ENCODE peak calls at places on chromosomes 13 and 19, in ten cellular contexts. B, D, S, U, O, X, P, R, J and Y are unnamed samples. For H3K27me3 and H3K4me1, the result is how much of the 10 kb centered on the place peaks cover.

GRCh38 chr19:34482380-34483250 is 1.1 kb downstream of the WTIP start:
- DNase-seq in B (no peak), D (peak), S (no peak), U (no peak), O (peak), X (no peak), P (no peak), R (no peak), J (no peak), Y (no peak)

GRCh38 chr19:7326105-7326877 is 22.4 kb upstream of the ARHGEF18 start:
- DNase-seq in B (no peak), D (no peak), S (peak), U (no peak), O (peak), X (no peak), P (peak), R (no peak), J (peak), Y (no peak)

GRCh38 chr19:38862321-38863059 is 12.7 kb upstream of the HNRNPL start:
- DNase-seq in B (no peak), D (no peak), S (peak), U (no peak), O (peak), X (no peak), P (no peak), R (no peak), J (no peak), Y (no peak)

GRCh38 chr13:105630411-105630810 is 905.1 kb downstream of the EFNB2 start:
- DNase-seq in B (no peak), D (no peak), S (no peak), U (no peak), O (no peak), X (no peak), P (no peak), R (no peak), J (no peak), Y (no peak)

GRCh38 chr19:51259348-51260245 is 8.7 kb downstream of the SIGLECL1 start:
- DNase-seq in B (no peak), D (no peak), S (no peak), U (no peak), O (peak), X (no peak), P (no peak), R (no peak), J (no peak), Y (peak)

GRCh38 chr13:113121928-113122420 is 625 bp upstream of the F10 start:
- DNase-seq in B (no peak), D (peak), S (no peak), U (peak), O (no peak), X (peak), P (no peak), R (no peak), J (no peak), Y (no peak)

GRCh38 chr19:3338541-3339181 is 27.7 kb upstream of the NFIC start:
- DNase-seq in B (peak), D (peak), S (peak), U (peak), O (peak), X (peak), P (peak), R (no peak), J (no peak), Y (peak)

GRCh38 chr19:47100290-47100689 is 13.3 kb downstream of the ZC3H4 start:
- DNase-seq in B (no peak), D (no peak), S (no peak), U (no peak), O (no peak), X (no peak), P (no peak), R (no peak), J (no peak), Y (no peak)

GRCh38 chr19:7907122-7907521 is 3.4 kb downstream of the MAP2K7 start:
- DNase-seq in B (no peak), D (peak), S (no peak), U (no peak), O (no peak), X (no peak), P (no peak), R (no peak), J (no peak), Y (no peak)

GRCh38 chr19:57244513-57244912 is 4.1 kb downstream of the ZNF805 start:
- DNase-seq in B (no peak), D (no peak), S (no peak), U (no peak), O (no peak), X (no peak), P (no peak), R (no peak), J (no peak), Y (no peak)

GRCh38 chr19:57241181-57241580 is 749 bp downstream of the ZNF805 start:
- DNase-seq in B (no peak), D (no peak), S (no peak), U (no peak), O (no peak), X (no peak), P (no peak), R (no peak), J (peak), Y (no peak)

GRCh38 chr19:57242821-57243220 is 2.4 kb downstream of the ZNF805 start:
- DNase-seq in B (no peak), D (no peak), S (no peak), U (no peak), O (no peak), X (no peak), P (no peak), R (peak), J (no peak), Y (no peak)

GRCh38 chr19:57239982-57240310 is 486 bp upstream of the ZNF805 start:
- DNase-seq in B (no peak), D (no peak), S (no peak), U (no peak), O (no peak), X (no peak), P (peak), R (no peak), J (peak), Y (no peak)

DNA sequence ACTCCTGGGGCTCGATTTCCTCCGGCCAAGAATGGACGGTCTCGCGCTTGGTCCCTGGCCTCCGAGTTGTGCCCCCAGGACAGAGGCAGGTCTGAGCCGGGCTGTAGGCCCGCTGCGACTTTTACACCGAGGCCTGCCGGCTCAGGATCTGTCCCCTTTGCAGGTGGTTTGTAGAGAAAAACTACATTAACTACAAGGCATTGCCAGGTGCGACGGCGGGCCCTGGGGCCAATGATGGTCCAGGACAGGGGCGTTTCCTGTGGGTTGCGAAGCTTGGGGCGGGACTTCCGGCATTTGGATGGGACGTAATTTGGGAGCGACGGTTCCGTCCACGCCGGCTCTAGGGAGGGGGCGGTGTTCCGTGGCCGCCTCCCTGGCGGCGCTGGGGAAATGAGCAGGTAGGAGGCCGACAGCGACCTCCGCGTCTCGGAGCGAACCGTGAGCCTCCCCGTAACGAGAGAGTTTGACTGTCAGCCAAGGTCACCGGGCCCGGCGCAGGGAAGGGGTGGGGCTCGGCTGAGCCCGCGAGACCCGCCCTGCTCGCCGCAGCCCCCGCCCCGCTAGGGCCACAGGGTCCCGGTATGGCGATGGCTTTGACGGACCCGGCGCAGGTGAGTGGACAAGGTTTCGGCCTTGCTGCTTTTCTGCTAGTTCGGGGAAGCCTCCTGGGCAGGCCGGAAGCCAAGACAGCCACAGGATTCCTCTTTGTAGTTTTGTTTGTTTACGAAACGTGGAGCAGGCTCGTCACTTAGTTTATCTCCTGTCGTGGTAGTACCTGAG is at the start of gene ZNF805:
- DNase-seq in B (peak), D (peak), S (peak), U (peak), O (peak), X (peak), P (peak), R (peak), J (peak), Y (peak)
- H3K27me3 ChIP-seq in B (under half), D (under half), S (under half), U (under half), O (under half), X (under half), P (under half), R (under half), J (under half), Y (under half)

GRCh38 chr19:17370026-17370587 is 7.0 kb downstream of the PLVAP start:
- DNase-seq in B (no peak), D (no peak), S (no peak), U (no peak), O (no peak), X (no peak), P (no peak), R (no peak), J (peak), Y (no peak)
- H3K4me3 ChIP-seq in B (no peak), D (no peak), S (no peak), U (no peak), O (no peak), X (no peak), P (no peak), R (no peak), J (no peak), Y (no peak)

GRCh38 chr19:15296353-15296752 is 36.0 kb downstream of the BRD4 start:
- DNase-seq in B (no peak), D (no peak), S (peak), U (no peak), O (no peak), X (no peak), P (peak), R (no peak), J (no peak), Y (no peak)

GRCh38 chr19:15296841-15297415 is 35.4 kb downstream of the BRD4 start:
- DNase-seq in B (no peak), D (no peak), S (no peak), U (no peak), O (no peak), X (no peak), P (peak), R (no peak), J (no peak), Y (peak)

GRCh38 chr19:15293751-15294505 is 38.4 kb downstream of the BRD4 start:
- DNase-seq in B (no peak), D (no peak), S (no peak), U (no peak), O (no peak), X (no peak), P (no peak), R (no peak), J (peak), Y (no peak)

GRCh38 chr19:15292847-15293582 is 39.3 kb downstream of the BRD4 start:
- DNase-seq in B (no peak), D (no peak), S (no peak), U (no peak), O (peak), X (no peak), P (no peak), R (no peak), J (peak), Y (no peak)

GRCh38 chr19:15294591-15294990 is 37.7 kb downstream of the BRD4 start:
- DNase-seq in B (no peak), D (no peak), S (no peak), U (no peak), O (no peak), X (peak), P (no peak), R (no peak), J (no peak), Y (no peak)
- H3K4me1 ChIP-seq in B (half or more), D (half or more), S (half or more), U (under half), O (half or more), X (half or more), P (half or more), R (half or more), J (under half), Y (half or more)

GRCh38 chr19:1769645-1769985 is 16.3 kb downstream of the ONECUT3 start:
- DNase-seq in B (no peak), D (no peak), S (no peak), U (peak), O (no peak), X (no peak), P (no peak), R (no peak), J (no peak), Y (no peak)
- H3K27me3 ChIP-seq in B (under half), D (half or more), S (half or more), U (under half), O (under half), X (under half), P (half or more), R (under half), J (half or more), Y (half or more)

GRCh38 chr19:57815247-57816075 is 748 bp upstream of the ZNF552 start:
- DNase-seq in B (no peak), D (no peak), S (no peak), U (no peak), O (peak), X (no peak), P (no peak), R (no peak), J (no peak), Y (no peak)
- H3K4me3 ChIP-seq in B (peak), D (peak), S (peak), U (no peak), O (no peak), X (peak), P (peak), R (peak), J (peak), Y (no peak)

DNA sequence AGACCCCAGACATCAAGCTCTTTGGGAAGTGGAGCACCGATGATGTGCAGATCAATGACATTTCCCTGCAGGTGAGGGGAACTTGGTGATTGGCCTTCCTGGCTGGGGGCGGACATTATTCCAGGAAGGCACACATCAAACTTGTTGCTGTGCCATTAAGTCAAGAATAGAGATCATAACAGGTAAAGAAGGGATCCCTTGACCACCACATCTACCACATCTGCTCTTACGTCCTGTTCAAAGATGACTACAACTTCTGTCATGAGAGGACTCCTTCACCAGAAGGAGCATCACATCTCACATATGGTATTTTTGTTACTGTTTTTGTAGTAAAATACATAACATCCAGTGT is 1.1 kb downstream of the RPS5 start:
- DNase-seq in B (no peak), D (no peak), S (no peak), U (no peak), O (no peak), X (no peak), P (no peak), R (no peak), J (no peak), Y (no peak)
- H3K4me1 ChIP-seq in B (under half), D (half or more), S (under half), U (under half), O (half or more), X (under half), P (under half), R (under half), J (under half), Y (under half)

DNA sequence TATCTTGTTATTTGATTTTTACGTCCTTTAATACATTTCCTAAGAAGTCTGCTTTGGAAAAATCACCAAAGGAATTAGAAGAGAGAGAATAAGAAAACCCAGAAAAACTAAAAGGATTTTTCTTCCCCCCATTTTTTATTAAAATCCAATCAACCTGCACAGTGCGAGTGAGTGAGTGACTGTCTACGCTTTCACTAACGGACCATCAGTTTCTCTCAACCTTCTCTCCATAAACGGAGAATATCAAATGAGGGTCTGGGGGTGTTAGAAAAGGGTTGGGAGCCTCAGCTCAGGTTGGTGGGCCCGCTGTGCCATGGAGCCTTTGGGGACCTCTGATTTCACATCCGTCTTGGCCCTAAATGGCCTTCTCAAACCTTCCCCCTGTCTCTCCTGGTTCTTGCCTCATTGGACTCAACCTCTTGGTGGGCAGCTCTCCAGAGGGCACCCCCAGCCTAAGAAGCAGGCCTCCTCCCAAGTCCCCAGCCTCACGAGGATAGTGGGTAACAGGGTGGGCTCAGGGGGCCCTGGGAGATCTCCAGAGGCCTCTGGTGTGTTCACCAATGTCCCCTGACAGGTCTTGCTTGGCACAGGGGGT is 764 bp upstream of the LRP3 start:
- DNase-seq in B (no peak), D (peak), S (no peak), U (no peak), O (no peak), X (no peak), P (peak), R (no peak), J (no peak), Y (no peak)
- H3K27me3 ChIP-seq in B (under half), D (under half), S (under half), U (under half), O (under half), X (under half), P (under half), R (under half), J (under half), Y (under half)